ENCODE peak calls at places on chromosome 3, in five cellular contexts. H is left ventricle myocardium inferior, G is mesendoderm, Z is upper lobe of left lung, L is lower lobe of right lung. J is an unnamed sample.

GRCh38 chr3:138939563-138940241 is 7.2 kb downstream of the FOXL2 start:
- DNase-seq in H (no peak), G (peak), Z (peak), L (no peak), J (no peak)

GRCh38 chr3:139324456-139324855 is 19.4 kb upstream of the MRPS22 start:
- DNase-seq in H (no peak), G (no peak), Z (no peak), L (no peak), J (no peak)

GRCh38 chr3:9008550-9009255 is 45.4 kb upstream of the RAD18 start:
- DNase-seq in H (no peak), G (no peak), Z (no peak), L (no peak), J (no peak)

GRCh38 chr3:52798978-52799476 is 4.4 kb downstream of the ITIH3 start:
- DNase-seq in H (no peak), G (peak), Z (no peak), L (no peak), J (no peak)

GRCh38 chr3:124883766-124884473 is 3.2 kb downstream of the ITGB5 start:
- DNase-seq in H (no peak), G (no peak), Z (no peak), L (no peak), J (no peak)

GRCh38 chr3:52126036-52126435 is 28.2 kb downstream of the POC1A start:
- DNase-seq in H (no peak), G (no peak), Z (no peak), L (no peak), J (no peak)

GRCh38 chr3:105938101-105938500 is 69.3 kb upstream of the CBLB start:
- DNase-seq in H (no peak), G (peak), Z (no peak), L (no peak), J (no peak)

GRCh38 chr3:38723569-38724391 is 74.3 kb upstream of the SCN5A start:
- DNase-seq in H (peak), G (peak), Z (peak), L (no peak), J (peak)

GRCh38 chr3:101635345-101635744 is 41.6 kb downstream of the ZBTB11 start:
- DNase-seq in H (no peak), G (no peak), Z (no peak), L (no peak), J (no peak)

GRCh38 chr3:128497305-128498126 is 4.5 kb upstream of the GATA2 start:
- DNase-seq in H (peak), G (peak), Z (peak), L (peak), J (peak)

GRCh38 chr3:153087595-153088566 is 74.1 kb upstream of the RAP2B start:
- DNase-seq in H (peak), G (no peak), Z (no peak), L (no peak), J (no peak)

GRCh38 chr3:126124896-126125295 is 41.0 kb upstream of the SLC41A3 start:
- DNase-seq in H (peak), G (no peak), Z (no peak), L (peak), J (no peak)

GRCh38 chr3:55549172-55549571 is 62.1 kb upstream of the WNT5A start:
- DNase-seq in H (no peak), G (peak), Z (no peak), L (no peak), J (no peak)

DNA sequence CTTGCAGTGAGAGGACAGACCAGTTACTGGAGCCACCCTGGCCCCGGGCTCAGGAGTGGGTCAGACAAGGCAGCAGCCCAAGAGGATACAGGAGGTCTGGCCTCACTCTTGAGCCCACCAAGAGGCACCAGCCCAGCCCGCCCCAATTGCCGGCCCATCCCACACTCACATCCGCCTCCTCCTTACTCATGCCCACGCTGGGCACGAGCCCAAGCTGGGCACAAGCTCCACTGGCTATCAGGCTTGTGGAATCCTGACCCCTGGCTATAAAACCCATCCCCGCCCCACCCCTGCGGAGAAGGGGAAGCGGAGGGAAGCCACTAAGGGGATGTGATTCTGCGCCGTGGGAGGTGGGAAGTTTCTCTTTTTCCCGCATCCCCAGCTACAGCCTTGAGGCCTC is 25.9 kb downstream of the ADCY5 start:
- DNase-seq in H (peak), G (no peak), Z (no peak), L (no peak), J (peak)
- H3K27ac ChIP-seq in H (peak), G (no peak), Z (no peak), L (no peak), J (peak)

GRCh38 chr3:120173056-120173675 is 78.9 kb upstream of the GSK3B start:
- DNase-seq in H (no peak), G (no peak), Z (no peak), L (no peak), J (no peak)

GRCh38 chr3:120177907-120178306 is 83.7 kb upstream of the GSK3B start:
- DNase-seq in H (no peak), G (peak), Z (no peak), L (no peak), J (no peak)

GRCh38 chr3:120174811-120175210 is 80.6 kb upstream of the GSK3B start:
- DNase-seq in H (no peak), G (no peak), Z (no peak), L (no peak), J (no peak)

GRCh38 chr3:120180731-120181412 is 86.6 kb upstream of the GSK3B start:
- DNase-seq in H (no peak), G (no peak), Z (no peak), L (no peak), J (no peak)

GRCh38 chr3:120177151-120177550 is 82.9 kb upstream of the GSK3B start:
- DNase-seq in H (peak), G (peak), Z (no peak), L (peak), J (peak)
- H3K4me3 ChIP-seq in H (peak), G (no peak), Z (no peak), L (no peak), J (no peak)

DNA sequence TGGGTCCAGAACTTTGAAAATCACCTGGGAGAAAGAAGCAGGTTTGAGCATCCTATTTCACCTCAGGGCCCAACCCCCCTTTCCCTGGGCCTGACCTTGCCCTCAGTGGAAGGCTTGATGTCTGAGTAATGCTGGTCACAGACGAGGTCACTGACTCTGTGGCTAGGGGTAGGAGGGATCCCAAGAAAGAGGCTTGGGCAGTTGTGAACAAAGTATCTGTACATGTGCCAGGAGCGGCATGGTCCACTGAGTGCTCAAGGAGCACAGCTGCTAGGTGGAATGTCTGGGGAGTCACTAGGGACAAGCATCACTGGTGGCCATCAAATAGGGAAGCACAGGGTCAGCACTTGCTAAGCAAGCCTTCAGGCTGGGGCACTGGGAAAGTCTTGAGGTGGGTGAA is 7.3 kb downstream of the CCDC71 start:
- DNase-seq in H (no peak), G (no peak), Z (no peak), L (no peak), J (no peak)
- H3K27ac ChIP-seq in H (no peak), G (no peak), Z (no peak), L (no peak), J (no peak)

GRCh38 chr3:25895031-25895430 is 105.1 kb downstream of the OXSM start:
- DNase-seq in H (no peak), G (no peak), Z (no peak), L (no peak), J (no peak)

GRCh38 chr3:25894101-25894500 is 104.2 kb downstream of the OXSM start:
- DNase-seq in H (no peak), G (no peak), Z (no peak), L (no peak), J (no peak)

GRCh38 chr3:25897019-25897418 is 107.1 kb downstream of the OXSM start:
- DNase-seq in H (no peak), G (peak), Z (no peak), L (no peak), J (no peak)

GRCh38 chr3:25899352-25900101 is 109.6 kb downstream of the OXSM start:
- DNase-seq in H (no peak), G (peak), Z (no peak), L (no peak), J (no peak)

DNA sequence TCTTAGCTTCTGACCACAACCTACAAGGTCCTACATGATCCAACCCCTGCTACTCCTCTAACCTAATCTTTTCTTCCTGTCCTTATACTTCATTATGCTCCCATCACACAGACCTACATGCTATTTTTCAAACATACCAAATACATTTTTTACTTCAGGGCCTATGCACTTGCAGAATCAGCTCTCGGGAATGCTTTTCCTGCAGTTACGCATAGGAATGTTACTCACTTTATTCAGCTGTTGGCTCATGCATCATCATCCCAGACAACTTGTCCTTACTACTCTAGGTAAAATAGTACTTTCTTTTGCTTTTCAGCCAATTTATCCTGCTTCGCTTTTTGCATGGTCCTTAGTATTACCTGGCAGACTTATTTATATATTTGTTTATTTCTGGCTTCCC is 105.6 kb downstream of the OXSM start:
- DNase-seq in H (no peak), G (peak), Z (no peak), L (no peak), J (no peak)
- H3K4me3 ChIP-seq in H (no peak), G (no peak), Z (no peak), L (no peak), J (no peak)

GRCh38 chr3:60765788-60766187 is 485.5 kb downstream of the FHIT start:
- DNase-seq in H (no peak), G (no peak), Z (no peak), L (no peak), J (no peak)

GRCh38 chr3:60770532-60770931 is 480.7 kb downstream of the FHIT start:
- DNase-seq in H (no peak), G (peak), Z (no peak), L (no peak), J (no peak)

GRCh38 chr3:60760145-60760544 is 491.1 kb downstream of the FHIT start:
- DNase-seq in H (no peak), G (no peak), Z (no peak), L (no peak), J (no peak)

GRCh38 chr3:60759439-60759838 is 491.8 kb downstream of the FHIT start:
- DNase-seq in H (no peak), G (no peak), Z (no peak), L (no peak), J (no peak)

GRCh38 chr3:60764870-60765269 is 486.4 kb downstream of the FHIT start:
- DNase-seq in H (no peak), G (no peak), Z (no peak), L (no peak), J (no peak)
- H3K27ac ChIP-seq in H (no peak), G (no peak), Z (no peak), L (no peak), J (no peak)

GRCh38 chr3:27666708-27667107 is 55.4 kb downstream of the EOMES start:
- DNase-seq in H (peak), G (peak), Z (peak), L (peak), J (peak)

GRCh38 chr3:27670619-27671018 is 51.5 kb downstream of the EOMES start:
- DNase-seq in H (no peak), G (no peak), Z (no peak), L (no peak), J (no peak)

GRCh38 chr3:27669505-27670085 is 52.5 kb downstream of the EOMES start:
- DNase-seq in H (no peak), G (no peak), Z (no peak), L (no peak), J (no peak)

GRCh38 chr3:27667751-27668150 is 54.4 kb downstream of the EOMES start:
- DNase-seq in H (no peak), G (no peak), Z (no peak), L (no peak), J (no peak)

GRCh38 chr3:27666277-27666676 is 55.8 kb downstream of the EOMES start:
- DNase-seq in H (no peak), G (peak), Z (no peak), L (no peak), J (no peak)
- H3K4me3 ChIP-seq in H (no peak), G (no peak), Z (no peak), L (no peak), J (no peak)

GRCh38 chr3:61562810-61563613 is 1.6 kb downstream of the PTPRG start:
- DNase-seq in H (peak), G (peak), Z (peak), L (peak), J (peak)

GRCh38 chr3:61562042-61562809 is 855 bp downstream of the PTPRG start:
- DNase-seq in H (peak), G (no peak), Z (peak), L (no peak), J (peak)

GRCh38 chr3:61564405-61565059 is 3.2 kb downstream of the PTPRG start:
- DNase-seq in H (peak), G (peak), Z (peak), L (peak), J (peak)

GRCh38 chr3:61565569-61565968 is 4.2 kb downstream of the PTPRG start:
- DNase-seq in H (no peak), G (no peak), Z (no peak), L (no peak), J (no peak)

DNA sequence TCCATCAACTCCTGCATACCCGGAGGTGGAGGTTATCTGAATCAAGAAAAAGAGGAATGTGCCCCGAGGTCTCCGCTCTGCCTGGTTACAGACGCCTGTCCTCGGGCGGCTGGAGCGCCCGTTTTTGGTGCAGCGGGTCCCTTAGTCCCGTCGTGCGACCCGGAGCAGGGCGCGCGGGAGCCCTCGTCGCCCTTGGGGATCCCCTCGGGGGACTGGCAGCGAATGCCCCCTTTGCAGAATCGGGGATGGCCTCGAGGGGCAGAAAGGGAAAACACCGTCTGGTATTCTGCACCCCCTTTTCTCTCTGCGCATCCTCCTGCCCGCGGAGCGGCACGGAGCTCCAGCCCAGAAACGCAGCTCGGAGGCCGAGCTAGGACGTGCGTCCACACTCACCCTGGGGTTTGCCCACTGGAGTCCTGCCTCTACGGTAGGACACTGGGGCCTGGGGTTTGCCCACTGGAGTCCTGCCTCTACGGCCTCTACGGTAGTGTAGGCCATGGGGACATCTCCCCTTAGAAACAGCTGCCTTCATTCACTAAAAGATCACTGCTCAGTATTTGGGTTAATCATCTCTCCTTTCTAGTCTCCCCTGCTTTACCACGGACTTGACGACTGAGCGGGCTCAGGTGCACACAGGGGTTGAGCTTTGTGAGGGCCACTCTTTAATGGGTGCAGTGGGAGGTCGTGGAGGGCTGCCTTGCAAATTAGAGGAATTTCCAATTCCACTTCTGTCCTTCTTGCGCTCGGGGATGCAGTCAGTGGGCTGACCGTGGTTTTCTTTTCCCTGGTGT is 2.4 kb downstream of the PTPRG start:
- DNase-seq in H (no peak), G (peak), Z (peak), L (no peak), J (peak)
- H3K27ac ChIP-seq in H (peak), G (no peak), Z (peak), L (peak), J (peak)

GRCh38 chr3:195147649-195148121 is 123.3 kb downstream of the XXYLT1 start:
- DNase-seq in H (peak), G (no peak), Z (no peak), L (peak), J (peak)
- H3K4me3 ChIP-seq in H (peak), G (no peak), Z (peak), L (peak), J (no peak)

GRCh38 chr3:155739154-155739553 is 5.7 kb downstream of the PLCH1 start:
- DNase-seq in H (no peak), G (peak), Z (no peak), L (no peak), J (no peak)
- H3K27ac ChIP-seq in H (no peak), G (no peak), Z (peak), L (peak), J (no peak)

GRCh38 chr3:67015702-67016500 is 17.8 kb downstream of the KBTBD8 start:
- DNase-seq in H (no peak), G (peak), Z (no peak), L (no peak), J (no peak)

GRCh38 chr3:67016522-67017080 is 18.5 kb downstream of the KBTBD8 start:
- DNase-seq in H (no peak), G (no peak), Z (no peak), L (no peak), J (no peak)

GRCh38 chr3:67018105-67018788 is 20.1 kb downstream of the KBTBD8 start:
- DNase-seq in H (peak), G (no peak), Z (no peak), L (peak), J (peak)

GRCh38 chr3:67018789-67019525 is 20.9 kb downstream of the KBTBD8 start:
- DNase-seq in H (no peak), G (no peak), Z (no peak), L (no peak), J (no peak)

GRCh38 chr3:67017211-67017610 is 19.1 kb downstream of the KBTBD8 start:
- DNase-seq in H (no peak), G (peak), Z (no peak), L (no peak), J (no peak)
- H3K4me3 ChIP-seq in H (no peak), G (no peak), Z (no peak), L (no peak), J (no peak)

J was measured in right cardiac atrium.